ENCODE peak calls at places on chromosomes 4 and X, in six cellular contexts. One of them, this sample, is unnamed.

GRCh38 chr4:165403667-165404066 is 24.9 kb downstream of the CPE start:
- DNase-seq in T1000: no peak
- DNase-seq in HFF-Myc: no peak
- DNase-seq in cardiac septum: no peak
- DNase-seq in neural progenitor cell: no peak
- DNase-seq in CD8-positive, alpha-beta memory T cell: no peak
- DNase-seq in this sample: no peak

GRCh38 chrX:39982927-39983326 is 114.8 kb downstream of the BCOR start:
- DNase-seq in T1000: no peak
- DNase-seq in HFF-Myc: no peak
- DNase-seq in cardiac septum: no peak
- DNase-seq in neural progenitor cell: no peak
- DNase-seq in CD8-positive, alpha-beta memory T cell: no peak
- DNase-seq in this sample: peak

GRCh38 chr4:112144546-112145325 is 518 bp upstream of the FAM241A start:
- DNase-seq in T1000: no peak
- DNase-seq in HFF-Myc: no peak
- DNase-seq in cardiac septum: no peak
- DNase-seq in neural progenitor cell: no peak
- DNase-seq in CD8-positive, alpha-beta memory T cell: peak
- DNase-seq in this sample: no peak

GRCh38 chr4:42391981-42392380 is 5.3 kb upstream of the SHISA3 start:
- DNase-seq in T1000: no peak
- DNase-seq in HFF-Myc: no peak
- DNase-seq in cardiac septum: no peak
- DNase-seq in neural progenitor cell: no peak
- DNase-seq in CD8-positive, alpha-beta memory T cell: no peak
- DNase-seq in this sample: no peak

GRCh38 chr4:155428128-155428527 is 51.4 kb upstream of the MAP9 start:
- DNase-seq in T1000: no peak
- DNase-seq in HFF-Myc: no peak
- DNase-seq in cardiac septum: no peak
- DNase-seq in neural progenitor cell: no peak
- DNase-seq in CD8-positive, alpha-beta memory T cell: no peak
- DNase-seq in this sample: no peak

GRCh38 chr4:137656661-137657060 is 124.4 kb upstream of the PCDH18 start:
- DNase-seq in T1000: no peak
- DNase-seq in HFF-Myc: no peak
- DNase-seq in cardiac septum: no peak
- DNase-seq in neural progenitor cell: no peak
- DNase-seq in CD8-positive, alpha-beta memory T cell: no peak
- DNase-seq in this sample: no peak

GRCh38 chr4:184448828-184449227 is 25.5 kb downstream of the IRF2 start:
- DNase-seq in T1000: no peak
- DNase-seq in HFF-Myc: no peak
- DNase-seq in cardiac septum: peak
- DNase-seq in neural progenitor cell: peak
- DNase-seq in CD8-positive, alpha-beta memory T cell: no peak
- DNase-seq in this sample: no peak

GRCh38 chrX:137926090-137926489 is 360.2 kb downstream of the ZIC3 start:
- DNase-seq in T1000: no peak
- DNase-seq in HFF-Myc: no peak
- DNase-seq in cardiac septum: no peak
- DNase-seq in neural progenitor cell: peak
- DNase-seq in CD8-positive, alpha-beta memory T cell: no peak
- DNase-seq in this sample: peak

GRCh38 chr4:82429728-82430192 is 502 bp downstream of the HNRNPDL start:
- DNase-seq in T1000: peak
- DNase-seq in HFF-Myc: no peak
- DNase-seq in cardiac septum: no peak
- DNase-seq in neural progenitor cell: peak
- DNase-seq in CD8-positive, alpha-beta memory T cell: peak
- DNase-seq in this sample: no peak

GRCh38 chr4:2354760-2355159 is 63.7 kb downstream of the ZFYVE28 start:
- DNase-seq in T1000: no peak
- DNase-seq in HFF-Myc: no peak
- DNase-seq in cardiac septum: no peak
- DNase-seq in neural progenitor cell: no peak
- DNase-seq in CD8-positive, alpha-beta memory T cell: no peak
- DNase-seq in this sample: no peak

GRCh38 chr4:105620640-105621323 is 68.4 kb downstream of the ARHGEF38 start:
- DNase-seq in T1000: peak
- DNase-seq in HFF-Myc: no peak
- DNase-seq in cardiac septum: no peak
- DNase-seq in neural progenitor cell: no peak
- DNase-seq in CD8-positive, alpha-beta memory T cell: no peak
- DNase-seq in this sample: no peak

GRCh38 chrX:153592966-153593688 is 5.8 kb downstream of the CCNQ start:
- DNase-seq in T1000: no peak
- DNase-seq in HFF-Myc: no peak
- DNase-seq in cardiac septum: no peak
- DNase-seq in neural progenitor cell: no peak
- DNase-seq in CD8-positive, alpha-beta memory T cell: no peak
- DNase-seq in this sample: no peak

GRCh38 chr4:22501715-22502095 is 14.2 kb downstream of the ADGRA3 start:
- DNase-seq in T1000: no peak
- DNase-seq in HFF-Myc: no peak
- DNase-seq in cardiac septum: no peak
- DNase-seq in neural progenitor cell: no peak
- DNase-seq in CD8-positive, alpha-beta memory T cell: no peak
- DNase-seq in this sample: no peak

GRCh38 chr4:13611283-13611842 is 16.2 kb downstream of the BOD1L1 start:
- DNase-seq in T1000: no peak
- DNase-seq in HFF-Myc: peak
- DNase-seq in cardiac septum: no peak
- DNase-seq in neural progenitor cell: no peak
- DNase-seq in CD8-positive, alpha-beta memory T cell: no peak
- DNase-seq in this sample: no peak

GRCh38 chrX:132648870-132649269 is 160.0 kb upstream of the MBNL3 start:
- DNase-seq in T1000: no peak
- DNase-seq in HFF-Myc: no peak
- DNase-seq in cardiac septum: no peak
- DNase-seq in neural progenitor cell: no peak
- DNase-seq in CD8-positive, alpha-beta memory T cell: no peak
- DNase-seq in this sample: no peak

GRCh38 chrX:49001521-49002090 is 458 bp downstream of the GRIPAP1 start:
- DNase-seq in T1000: peak
- DNase-seq in HFF-Myc: no peak
- DNase-seq in cardiac septum: peak
- DNase-seq in neural progenitor cell: peak
- DNase-seq in CD8-positive, alpha-beta memory T cell: peak
- DNase-seq in this sample: no peak

GRCh38 chrX:78029663-78030062 is 60.2 kb upstream of the PGAM4 start:
- DNase-seq in T1000: no peak
- DNase-seq in HFF-Myc: no peak
- DNase-seq in cardiac septum: no peak
- DNase-seq in neural progenitor cell: peak
- DNase-seq in CD8-positive, alpha-beta memory T cell: no peak
- DNase-seq in this sample: no peak

GRCh38 chr4:32145987-32146386 is 1425.8 kb downstream of the PCDH7 start:
- DNase-seq in T1000: no peak
- DNase-seq in HFF-Myc: no peak
- DNase-seq in cardiac septum: no peak
- DNase-seq in neural progenitor cell: peak
- DNase-seq in CD8-positive, alpha-beta memory T cell: no peak
- DNase-seq in this sample: no peak

This sample was measured in DMS153.